ENCODE peak calls at places on chromosomes 6 and 20, in six cellular contexts. One of them, this sample, is unnamed.

GRCh38 chr6:79647756-79648155 is 16.6 kb downstream of the SH3BGRL2 start:
- DNase-seq in psoas muscle: no peak
- DNase-seq in BE2C: no peak
- DNase-seq in body of pancreas: no peak
- DNase-seq in upper lobe of right lung: no peak
- DNase-seq in right lobe of liver: no peak
- DNase-seq in this sample: no peak

GRCh38 chr20:8234580-8234979 is 102.5 kb downstream of the PLCB1 start:
- DNase-seq in BE2C: no peak
- DNase-seq in right lobe of liver: no peak
- DNase-seq in body of pancreas: no peak
- DNase-seq in psoas muscle: no peak
- DNase-seq in upper lobe of right lung: no peak
- DNase-seq in this sample: no peak

GRCh38 chr6:50362706-50363105 is 313.0 kb upstream of the DEFB112 start:
- DNase-seq in right lobe of liver: no peak
- DNase-seq in BE2C: no peak
- DNase-seq in upper lobe of right lung: no peak
- DNase-seq in body of pancreas: no peak
- DNase-seq in psoas muscle: no peak
- DNase-seq in this sample: no peak

GRCh38 chr6:17622144-17622543 is 22.0 kb downstream of the FAM8A1 start:
- DNase-seq in body of pancreas: no peak
- DNase-seq in upper lobe of right lung: no peak
- DNase-seq in psoas muscle: no peak
- DNase-seq in right lobe of liver: no peak
- DNase-seq in BE2C: no peak
- DNase-seq in this sample: no peak

GRCh38 chr6:85642774-85643529 is at the start of gene SYNCRIP:
- DNase-seq in BE2C: peak; percentile 99
- DNase-seq in psoas muscle: peak; percentile 99
- DNase-seq in upper lobe of right lung: peak; percentile 100
- DNase-seq in body of pancreas: peak; percentile 99
- DNase-seq in right lobe of liver: peak; percentile 100
- DNase-seq in this sample: peak; percentile 99

GRCh38 chr6:8527818-8528217 is 92.5 kb upstream of the SLC35B3 start:
- DNase-seq in upper lobe of right lung: no peak
- DNase-seq in right lobe of liver: no peak
- DNase-seq in BE2C: no peak
- DNase-seq in body of pancreas: no peak
- DNase-seq in psoas muscle: no peak
- DNase-seq in this sample: no peak

GRCh38 chr6:166026586-166027126 is 141.0 kb downstream of the TBXT start:
- DNase-seq in BE2C: no peak
- DNase-seq in upper lobe of right lung: no peak
- DNase-seq in body of pancreas: no peak
- DNase-seq in right lobe of liver: no peak
- DNase-seq in psoas muscle: no peak
- DNase-seq in this sample: no peak

GRCh38 chr6:66900081-66900770 is 1193.2 kb upstream of the EYS start:
- DNase-seq in right lobe of liver: no peak
- DNase-seq in upper lobe of right lung: no peak
- DNase-seq in body of pancreas: no peak
- DNase-seq in BE2C: no peak
- DNase-seq in psoas muscle: no peak
- DNase-seq in this sample: no peak

GRCh38 chr6:129135421-129135820 is 252.5 kb downstream of the LAMA2 start:
- DNase-seq in psoas muscle: no peak
- DNase-seq in BE2C: no peak
- DNase-seq in upper lobe of right lung: no peak
- DNase-seq in right lobe of liver: no peak
- DNase-seq in body of pancreas: no peak
- DNase-seq in this sample: no peak

GRCh38 chr6:35602133-35602946 is 86.4 kb downstream of the FKBP5 start:
- DNase-seq in psoas muscle: no peak
- DNase-seq in BE2C: no peak
- DNase-seq in right lobe of liver: no peak
- DNase-seq in body of pancreas: no peak
- DNase-seq in upper lobe of right lung: no peak
- DNase-seq in this sample: no peak

GRCh38 chr6:48318670-48319069 is 207.7 kb upstream of the PTCHD4 start:
- DNase-seq in upper lobe of right lung: no peak
- DNase-seq in body of pancreas: no peak
- DNase-seq in BE2C: no peak
- DNase-seq in psoas muscle: no peak
- DNase-seq in right lobe of liver: no peak
- DNase-seq in this sample: no peak

GRCh38 chr6:43771210-43771857 is 1.3 kb downstream of the VEGFA start:
- DNase-seq in BE2C: peak; percentile 72
- DNase-seq in upper lobe of right lung: peak; percentile 90
- DNase-seq in body of pancreas: peak; percentile 84
- DNase-seq in right lobe of liver: peak; percentile 93
- DNase-seq in psoas muscle: peak; percentile 73
- DNase-seq in this sample: peak; percentile 86

GRCh38 chr6:69958978-69959377 is 92.6 kb downstream of the COL19A1 start:
- DNase-seq in body of pancreas: no peak
- DNase-seq in psoas muscle: no peak
- DNase-seq in BE2C: no peak
- DNase-seq in upper lobe of right lung: no peak
- DNase-seq in right lobe of liver: no peak
- DNase-seq in this sample: no peak

GRCh38 chr6:134853111-134854055 is 96.5 kb downstream of the ALDH8A1 start:
- DNase-seq in body of pancreas: no peak
- DNase-seq in BE2C: no peak
- DNase-seq in upper lobe of right lung: no peak
- DNase-seq in right lobe of liver: no peak
- DNase-seq in psoas muscle: no peak
- DNase-seq in this sample: peak; percentile 43

GRCh38 chr6:119273287-119273686 is 76.3 kb downstream of the MAN1A1 start:
- DNase-seq in right lobe of liver: no peak
- DNase-seq in BE2C: no peak
- DNase-seq in upper lobe of right lung: no peak
- DNase-seq in body of pancreas: no peak
- DNase-seq in psoas muscle: no peak
- DNase-seq in this sample: no peak

GRCh38 chr6:156587751-156588301 is 189.4 kb upstream of the ARID1B start:
- DNase-seq in right lobe of liver: no peak
- DNase-seq in BE2C: no peak
- DNase-seq in psoas muscle: no peak
- DNase-seq in upper lobe of right lung: no peak
- DNase-seq in body of pancreas: no peak
- DNase-seq in this sample: no peak

GRCh38 chr20:48295966-48296421 is 510.7 kb upstream of the SULF2 start:
- DNase-seq in psoas muscle: no peak
- DNase-seq in BE2C: no peak
- DNase-seq in right lobe of liver: no peak
- DNase-seq in upper lobe of right lung: no peak
- DNase-seq in body of pancreas: no peak
- DNase-seq in this sample: no peak

GRCh38 chr20:21395666-21396044 is 1.7 kb downstream of the NKX2-4 start:
- DNase-seq in psoas muscle: no peak
- DNase-seq in right lobe of liver: no peak
- DNase-seq in BE2C: peak; percentile 14
- DNase-seq in upper lobe of right lung: peak; percentile 57
- DNase-seq in body of pancreas: no peak
- DNase-seq in this sample: no peak

GRCh38 chr20:326645-327031 is 1.3 kb downstream of the SOX12 start:
- DNase-seq in upper lobe of right lung: peak; percentile 80
- DNase-seq in BE2C: peak; percentile 20
- DNase-seq in right lobe of liver: peak; percentile 63
- DNase-seq in body of pancreas: peak; percentile 37
- DNase-seq in psoas muscle: peak; percentile 39
- DNase-seq in this sample: peak; percentile 65

GRCh38 chr6:35955071-35955470 is 34.2 kb upstream of the SRPK1 start:
- DNase-seq in psoas muscle: no peak
- DNase-seq in BE2C: no peak
- DNase-seq in right lobe of liver: no peak
- DNase-seq in upper lobe of right lung: no peak
- DNase-seq in body of pancreas: no peak
- DNase-seq in this sample: no peak

GRCh38 chr20:375265-375889 is 5.2 kb upstream of the TRIB3 start:
- DNase-seq in upper lobe of right lung: no peak
- DNase-seq in BE2C: no peak
- DNase-seq in psoas muscle: no peak
- DNase-seq in right lobe of liver: no peak
- DNase-seq in body of pancreas: no peak
- DNase-seq in this sample: no peak

GRCh38 chr20:20195011-20195705 is 142.8 kb downstream of the CFAP61 start:
- DNase-seq in upper lobe of right lung: no peak
- DNase-seq in body of pancreas: no peak
- DNase-seq in psoas muscle: no peak
- DNase-seq in BE2C: peak; percentile 22
- DNase-seq in right lobe of liver: no peak
- DNase-seq in this sample: no peak

GRCh38 chr6:40321616-40322015 is 265.5 kb downstream of the LRFN2 start:
- DNase-seq in upper lobe of right lung: no peak
- DNase-seq in right lobe of liver: no peak
- DNase-seq in body of pancreas: no peak
- DNase-seq in psoas muscle: no peak
- DNase-seq in BE2C: no peak
- DNase-seq in this sample: no peak

GRCh38 chr20:1327241-1327653 is 1.7 kb downstream of the SDCBP2 start:
- DNase-seq in psoas muscle: peak; percentile 60
- DNase-seq in body of pancreas: peak; percentile 36
- DNase-seq in right lobe of liver: no peak
- DNase-seq in upper lobe of right lung: peak; percentile 88
- DNase-seq in BE2C: no peak
- DNase-seq in this sample: peak; percentile 59

GRCh38 chr6:53866231-53866630 is 71.4 kb downstream of the LRRC1 start:
- DNase-seq in right lobe of liver: no peak
- DNase-seq in psoas muscle: no peak
- DNase-seq in BE2C: no peak
- DNase-seq in upper lobe of right lung: no peak
- DNase-seq in body of pancreas: no peak
- DNase-seq in this sample: no peak

GRCh38 chr20:34316191-34316814 is 13.1 kb upstream of the AHCY start:
- DNase-seq in psoas muscle: no peak
- DNase-seq in upper lobe of right lung: no peak
- DNase-seq in right lobe of liver: no peak
- DNase-seq in BE2C: no peak
- DNase-seq in body of pancreas: no peak
- DNase-seq in this sample: no peak

GRCh38 chr6:35710241-35710847 is 21.6 kb upstream of the FKBP5 start:
- DNase-seq in right lobe of liver: no peak
- DNase-seq in upper lobe of right lung: no peak
- DNase-seq in body of pancreas: peak; percentile 27
- DNase-seq in psoas muscle: no peak
- DNase-seq in BE2C: no peak
- DNase-seq in this sample: no peak

GRCh38 chr6:158611039-158611438 is 33.5 kb downstream of the DYNLT1 start:
- DNase-seq in psoas muscle: no peak
- DNase-seq in right lobe of liver: no peak
- DNase-seq in BE2C: no peak
- DNase-seq in body of pancreas: no peak
- DNase-seq in upper lobe of right lung: no peak
- DNase-seq in this sample: no peak

GRCh38 chr6:161273356-161273751 is 507 bp downstream of the AGPAT4 start:
- DNase-seq in psoas muscle: peak; percentile 30
- DNase-seq in right lobe of liver: no peak
- DNase-seq in upper lobe of right lung: no peak
- DNase-seq in body of pancreas: peak; percentile 17
- DNase-seq in BE2C: no peak
- DNase-seq in this sample: no peak

GRCh38 chr6:169070506-169071176 is 183.0 kb downstream of the THBS2 start:
- DNase-seq in psoas muscle: peak; percentile 89
- DNase-seq in right lobe of liver: no peak
- DNase-seq in BE2C: peak; percentile 30
- DNase-seq in upper lobe of right lung: no peak
- DNase-seq in body of pancreas: peak; percentile 33
- DNase-seq in this sample: peak; percentile 56
- TF ChIP-seq CTCF in psoas muscle: no peak
- TF ChIP-seq CTCF in right lobe of liver: no peak
- TF ChIP-seq CTCF in BE2C: no peak
- TF ChIP-seq CTCF in upper lobe of right lung: no peak
- TF ChIP-seq CTCF in body of pancreas: no peak
- TF ChIP-seq CTCF in this sample: no peak

GRCh38 chr6:131948221-131948661 is 2.9 kb downstream of the CCN2 start:
- DNase-seq in body of pancreas: no peak
- DNase-seq in psoas muscle: no peak
- DNase-seq in upper lobe of right lung: no peak
- DNase-seq in BE2C: no peak
- DNase-seq in right lobe of liver: no peak
- DNase-seq in this sample: no peak
- H3K4me3 ChIP-seq in body of pancreas: no peak overlapping the region
- H3K4me3 ChIP-seq in psoas muscle: peak overlapping the region; percentile 70
- H3K4me3 ChIP-seq in upper lobe of right lung: peak overlapping the region; percentile 71
- H3K4me3 ChIP-seq in BE2C: no peak overlapping the region
- H3K4me3 ChIP-seq in right lobe of liver: peak overlapping the region; percentile 64
- H3K4me3 ChIP-seq in this sample: no peak overlapping the region

GRCh38 chr6:77880501-77880900 is 227.7 kb downstream of the MEI4 start:
- DNase-seq in psoas muscle: no peak
- DNase-seq in body of pancreas: no peak
- DNase-seq in BE2C: no peak
- DNase-seq in right lobe of liver: no peak
- DNase-seq in upper lobe of right lung: no peak
- DNase-seq in this sample: no peak

GRCh38 chr6:77879527-77879926 is 226.7 kb downstream of the MEI4 start:
- DNase-seq in BE2C: no peak
- DNase-seq in psoas muscle: no peak
- DNase-seq in upper lobe of right lung: no peak
- DNase-seq in body of pancreas: no peak
- DNase-seq in right lobe of liver: no peak
- DNase-seq in this sample: no peak

GRCh38 chr6:77876300-77876699 is 223.5 kb downstream of the MEI4 start:
- DNase-seq in psoas muscle: no peak
- DNase-seq in BE2C: no peak
- DNase-seq in upper lobe of right lung: no peak
- DNase-seq in body of pancreas: no peak
- DNase-seq in right lobe of liver: no peak
- DNase-seq in this sample: no peak
- TF ChIP-seq CTCF in psoas muscle: no peak
- TF ChIP-seq CTCF in BE2C: no peak
- TF ChIP-seq CTCF in upper lobe of right lung: no peak
- TF ChIP-seq CTCF in body of pancreas: no peak
- TF ChIP-seq CTCF in right lobe of liver: no peak
- TF ChIP-seq CTCF in this sample: no peak

DNA sequence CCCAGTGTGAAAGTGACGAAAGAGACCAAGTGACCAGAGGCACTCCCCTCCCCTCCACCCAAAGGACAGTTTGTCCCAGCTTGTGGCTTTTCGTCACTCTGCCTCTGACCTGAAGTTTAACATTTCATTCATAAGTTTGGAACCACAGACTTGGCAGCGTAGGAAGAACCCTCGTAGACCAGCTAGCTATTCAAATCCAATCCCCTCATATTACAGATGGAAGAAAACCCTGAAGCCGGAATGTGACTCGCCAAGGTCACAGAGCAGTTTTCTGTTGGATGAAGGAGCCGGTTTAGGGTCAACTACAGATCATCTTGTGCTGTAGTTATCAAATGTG is 3.9 kb upstream of the SYS1 start:
- DNase-seq in body of pancreas: peak; percentile 57
- DNase-seq in right lobe of liver: peak; percentile 81
- DNase-seq in psoas muscle: peak; percentile 67
- DNase-seq in upper lobe of right lung: peak; percentile 82
- DNase-seq in BE2C: no peak
- DNase-seq in this sample: no peak
- H3K4me3 ChIP-seq in body of pancreas: no peak overlapping the region
- H3K4me3 ChIP-seq in right lobe of liver: no peak overlapping the region
- H3K4me3 ChIP-seq in psoas muscle: peak overlapping the region; percentile 5
- H3K4me3 ChIP-seq in upper lobe of right lung: no peak overlapping the region
- H3K4me3 ChIP-seq in BE2C: no peak overlapping the region
- H3K4me3 ChIP-seq in this sample: no peak overlapping the region

GRCh38 chr20:59863058-59863457 is 70.4 kb downstream of the SYCP2 start:
- DNase-seq in upper lobe of right lung: no peak
- DNase-seq in body of pancreas: no peak
- DNase-seq in right lobe of liver: no peak
- DNase-seq in BE2C: no peak
- DNase-seq in psoas muscle: no peak
- DNase-seq in this sample: no peak
- TF ChIP-seq CTCF in upper lobe of right lung: no peak
- TF ChIP-seq CTCF in body of pancreas: no peak
- TF ChIP-seq CTCF in right lobe of liver: no peak
- TF ChIP-seq CTCF in BE2C: no peak
- TF ChIP-seq CTCF in psoas muscle: no peak
- TF ChIP-seq CTCF in this sample: no peak